ENCODE peak calls at places on chromosomes 13 and 19, in six cellular contexts. F, V, O, H, U and X are unnamed samples.

GRCh38 chr19:18373892-18374629 is 11.9 kb upstream of the GDF15 start:
- DNase-seq in U (peak), H (peak), V (peak), O (peak), F (peak), X (peak)

GRCh38 chr13:43077906-43078305 is 54.5 kb downstream of the DNAJC15 start:
- DNase-seq in V (no peak), O (no peak), F (no peak), U (no peak), H (no peak), X (no peak)

GRCh38 chr19:57123882-57124281 is 4.1 kb downstream of the USP29 start:
- DNase-seq in U (no peak), F (no peak), V (no peak), O (no peak), H (no peak), X (no peak)

GRCh38 chr19:18814063-18814462 is 17.7 kb upstream of the UPF1 start:
- DNase-seq in U (no peak), F (no peak), H (no peak), V (no peak), O (no peak), X (no peak)

GRCh38 chr13:75836441-75836840 is 200.3 kb downstream of the LMO7 start:
- DNase-seq in O (no peak), U (no peak), H (peak), F (no peak), V (no peak), X (no peak)

GRCh38 chr19:53158119-53158656 is 665 bp downstream of the ZNF347 start:
- DNase-seq in V (no peak), U (no peak), F (peak), H (peak), O (peak), X (no peak)

GRCh38 chr13:75936791-75937190 is 300.7 kb downstream of the LMO7 start:
- DNase-seq in V (no peak), U (no peak), H (no peak), O (no peak), F (no peak), X (no peak)

GRCh38 chr19:28701491-28701890 is 511.5 kb downstream of the UQCRFS1 start:
- DNase-seq in H (no peak), O (no peak), F (no peak), V (peak), U (no peak), X (peak)

GRCh38 chr19:14147797-14148605 is 11.6 kb upstream of the ASF1B start:
- DNase-seq in F (peak), U (peak), H (no peak), V (no peak), O (peak), X (peak)

GRCh38 chr19:33905937-33906577 is 109.4 kb downstream of the KCTD15 start:
- DNase-seq in H (no peak), O (no peak), F (no peak), U (no peak), V (no peak), X (no peak)

GRCh38 chr13:111846396-111847174 is 220.4 kb upstream of the SOX1 start:
- DNase-seq in O (no peak), V (no peak), H (peak), U (no peak), F (no peak), X (no peak)

GRCh38 chr13:113224486-113224885 is 15.1 kb downstream of the CUL4A start:
- DNase-seq in H (peak), U (no peak), V (no peak), O (no peak), F (no peak), X (no peak)

GRCh38 chr13:106619688-106620555 is 52.0 kb upstream of the ARGLU1 start:
- DNase-seq in U (peak), H (peak), O (peak), F (no peak), V (no peak), X (peak)

GRCh38 chr13:42985312-42986175 is 6.5 kb downstream of the EPSTI1 start:
- DNase-seq in O (no peak), U (no peak), F (no peak), H (no peak), V (no peak), X (no peak)

GRCh38 chr19:43841990-43842389 is 14.9 kb downstream of the ZNF283 start:
- DNase-seq in H (no peak), U (no peak), O (no peak), F (no peak), V (no peak), X (no peak)